ENCODE peak calls at places on chromosomes 2 and 18, in seven cellular contexts. N is lung, P is body of pancreas, R is fibroblast of lung, S is colonic mucosa, O is transverse colon, H is lower lobe of right lung. W is an unnamed sample.

GRCh38 chr2:28137221-28137620 is 246.7 kb downstream of the BABAM2 start:
- DNase-seq in H (no peak), P (no peak), S (no peak), O (no peak), R (peak; percentile 85), N (no peak), W (no peak)

GRCh38 chr2:226118471-226119429 is 680.9 kb downstream of the IRS1 start:
- DNase-seq in P (no peak), S (no peak), N (no peak), O (no peak), R (peak; percentile 94), H (no peak), W (no peak)

GRCh38 chr18:39453356-39453755 is 1887.8 kb upstream of the CELF4 start:
- DNase-seq in R (peak; percentile 11), H (no peak), N (no peak), S (no peak), P (no peak), O (no peak), W (no peak)

GRCh38 chr2:74583504-74583903 is 29.0 kb downstream of the DOK1 start:
- DNase-seq in R (peak; percentile 75), N (no peak), O (no peak), S (no peak), H (no peak), P (no peak), W (no peak)

GRCh38 chr2:85017436-85018048 is 46.6 kb downstream of the KCMF1 start:
- DNase-seq in R (no peak), N (no peak), H (no peak), P (no peak), O (no peak), S (no peak), W (no peak)

GRCh38 chr18:9055185-9055584 is 47.3 kb upstream of the NDUFV2 start:
- DNase-seq in P (no peak), H (no peak), R (peak; percentile 90), O (no peak), S (no peak), N (no peak), W (no peak)

GRCh38 chr2:127382836-127383235 is 4.9 kb downstream of the MAP3K2 start:
- DNase-seq in H (no peak), R (no peak), P (no peak), O (no peak), N (no peak), S (no peak), W (no peak)

GRCh38 chr2:223896751-223897320 is 48.3 kb downstream of the WDFY1 start:
- DNase-seq in R (peak; percentile 39), N (no peak), H (no peak), S (no peak), O (no peak), P (no peak), W (no peak)

GRCh38 chr2:159083601-159084000 is 115.2 kb downstream of the TANC1 start:
- DNase-seq in P (no peak), R (peak; percentile 78), S (no peak), O (no peak), H (no peak), N (no peak), W (no peak)

GRCh38 chr18:68085251-68085650 is 568.7 kb upstream of the DSEL start:
- DNase-seq in H (no peak), S (no peak), P (no peak), N (no peak), O (no peak), R (no peak), W (no peak)

GRCh38 chr2:225993430-225993829 is 593.9 kb downstream of the NYAP2 start:
- DNase-seq in R (peak; percentile 73), N (no peak), S (no peak), P (no peak), O (no peak), H (no peak), W (no peak)

GRCh38 chr2:196284033-196284844 is 112.9 kb upstream of the STK17B start:
- DNase-seq in O (no peak), P (no peak), S (no peak), R (peak; percentile 24), N (no peak), H (no peak), W (no peak)

GRCh38 chr2:145197944-145198343 is 678.0 kb upstream of the ZEB2 start:
- DNase-seq in S (no peak), O (no peak), H (no peak), R (no peak), P (no peak), N (no peak), W (no peak)

GRCh38 chr2:219251656-219252055 is 1.4 kb upstream of the TUBA4B start:
- DNase-seq in O (no peak), R (peak; percentile 21), S (no peak), H (no peak), N (no peak), P (no peak), W (no peak)

GRCh38 chr2:177395594-177395993 is 3.0 kb downstream of the AGPS start:
- DNase-seq in O (no peak), S (no peak), P (no peak), H (no peak), R (no peak), N (no peak), W (no peak)

GRCh38 chr2:177396630-177397460 is 4.3 kb downstream of the AGPS start:
- DNase-seq in O (no peak), R (peak; percentile 91), H (no peak), P (no peak), S (no peak), N (no peak), W (no peak)

GRCh38 chr2:177399376-177399775 is 6.8 kb downstream of the AGPS start:
- DNase-seq in S (no peak), P (no peak), R (no peak), N (no peak), O (no peak), H (no peak), W (no peak)

GRCh38 chr2:177398290-177398683 is 5.7 kb downstream of the AGPS start:
- DNase-seq in O (no peak), H (no peak), S (no peak), R (no peak), N (no peak), P (no peak), W (no peak)

DNA sequence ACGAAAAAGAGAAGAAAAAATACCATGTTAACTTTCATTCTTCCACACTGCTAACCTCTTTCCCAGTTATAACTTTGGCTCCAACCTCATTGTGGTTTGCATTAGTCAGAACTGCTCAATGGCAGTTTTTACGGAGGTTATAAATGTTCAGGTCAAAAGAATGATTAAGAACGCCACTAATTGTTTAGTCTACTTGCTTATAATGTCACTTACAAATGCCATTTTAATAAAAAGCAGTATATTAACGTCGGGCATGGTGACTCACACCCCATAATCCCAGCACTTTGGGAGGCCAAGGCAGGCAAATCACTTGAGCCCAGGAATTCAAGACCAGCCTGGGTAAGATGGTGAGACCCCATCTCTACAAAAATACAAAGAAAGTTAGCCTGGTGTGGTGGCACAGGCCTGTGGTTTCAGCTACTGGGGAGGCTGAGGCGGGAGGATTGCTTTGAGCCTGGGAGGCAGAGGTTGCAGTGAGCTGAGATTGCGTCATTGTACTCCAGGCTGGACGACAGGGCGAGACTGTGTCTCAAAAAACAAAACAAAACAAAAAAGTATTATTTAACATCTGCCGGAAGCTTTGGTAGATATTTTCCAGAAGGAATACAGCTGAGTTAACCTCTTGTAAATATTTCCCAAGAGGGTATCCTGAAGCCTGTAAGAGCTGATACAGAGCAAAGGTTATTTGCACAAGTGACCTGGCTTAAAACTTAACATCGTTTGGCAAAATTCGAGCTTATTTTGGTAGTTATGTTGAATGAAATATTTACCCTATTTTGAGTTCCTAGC is 5.1 kb downstream of the AGPS start:
- DNase-seq in S (peak; percentile 35), P (no peak), H (no peak), N (no peak), O (peak; percentile 19), R (peak; percentile 98), W (no peak)
- TF ChIP-seq CTCF in S (no peak), P (no peak), H (no peak), N (no peak), O (no peak), R (no peak), W (no peak)

GRCh38 chr2:30447149-30448045 is at the start of gene LCLAT1:
- DNase-seq in O (peak; percentile 84), R (peak; percentile 69), P (peak; percentile 76), H (peak; percentile 93), N (peak; percentile 86), S (peak; percentile 86), W (peak; percentile 73)
- TF ChIP-seq CTCF in O (peak; percentile 13), R (no peak), P (no peak), H (no peak), N (no peak), S (no peak), W (no peak)

GRCh38 chr2:10277293-10278028 is 25.2 kb upstream of the HPCAL1 start:
- DNase-seq in P (peak; percentile 46), R (no peak), O (no peak), N (no peak), S (no peak), H (peak; percentile 37), W (no peak)

GRCh38 chr2:10279946-10280463 is 22.7 kb upstream of the HPCAL1 start:
- DNase-seq in O (no peak), P (no peak), H (no peak), R (no peak), N (no peak), S (no peak), W (no peak)

GRCh38 chr2:10278029-10278762 is 24.5 kb upstream of the HPCAL1 start:
- DNase-seq in O (peak; percentile 39), N (peak; percentile 67), H (peak; percentile 90), S (peak; percentile 42), P (peak; percentile 44), R (peak; percentile 84), W (no peak)

GRCh38 chr2:10279472-10279870 is 23.2 kb upstream of the HPCAL1 start:
- DNase-seq in O (no peak), R (no peak), H (no peak), N (no peak), S (no peak), P (no peak), W (no peak)

GRCh38 chr2:10278763-10279471 is 23.8 kb upstream of the HPCAL1 start:
- DNase-seq in N (no peak), P (no peak), R (peak; percentile 39), O (no peak), H (no peak), S (no peak), W (no peak)
- TF ChIP-seq CTCF in N (no peak), P (no peak), R (no peak), O (no peak), H (no peak), S (no peak), W (no peak)

DNA sequence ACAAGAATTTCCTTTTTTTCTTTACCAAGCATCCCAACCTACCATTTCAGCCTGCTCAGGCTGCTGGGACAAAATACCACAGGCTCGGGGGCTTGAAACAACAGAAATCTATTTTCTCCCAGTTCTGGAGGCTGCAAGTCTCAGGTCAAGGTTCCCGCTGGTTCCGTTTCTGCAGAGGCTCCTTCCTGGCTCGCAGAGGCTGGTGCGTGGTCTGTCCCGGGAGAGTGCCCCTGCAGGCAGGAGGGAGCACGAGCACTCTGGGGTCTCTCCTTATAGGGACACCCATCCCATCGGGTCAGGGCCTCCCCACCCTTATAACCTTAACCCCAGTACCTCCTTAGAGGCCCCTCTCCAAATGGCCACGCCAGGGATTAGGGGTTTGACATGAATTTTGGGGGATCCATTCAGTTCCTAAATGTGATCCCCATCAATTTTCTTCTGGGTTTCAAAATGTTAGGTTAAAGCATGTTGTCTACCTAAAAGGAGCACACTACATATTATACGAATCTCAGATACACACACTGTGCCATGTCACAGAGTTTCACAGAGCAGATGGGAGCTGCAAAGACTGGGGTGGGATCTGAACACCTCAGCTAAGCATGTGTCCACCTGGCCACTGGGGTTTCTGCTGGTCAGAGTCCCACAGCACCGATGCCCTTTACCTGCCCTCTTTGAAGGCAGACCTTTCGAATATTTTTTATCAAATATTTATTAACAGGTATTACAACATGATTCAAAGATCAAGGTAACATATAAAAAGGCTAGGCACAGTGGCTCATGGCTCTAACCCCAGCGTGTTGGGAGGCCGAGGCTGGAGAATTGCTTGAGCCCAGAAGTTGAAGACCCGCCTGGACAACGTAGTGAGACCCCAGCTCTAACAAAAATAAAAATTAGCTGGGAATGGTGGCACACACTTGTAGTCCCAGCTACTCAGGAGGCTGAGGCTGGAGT is 17.6 kb upstream of the ADI1 start:
- DNase-seq in R (peak; percentile 62), O (no peak), N (peak; percentile 53), S (peak; percentile 22), H (no peak), P (no peak), W (peak; percentile 45)
- TF ChIP-seq CTCF in R (peak; percentile 58), O (no peak), N (no peak), S (no peak), H (peak; percentile 49), P (peak; percentile 20), W (peak; percentile 33)